ENCODE peak calls at places on chromosome 4, in four cellular contexts. V is WTC11, M is K562, H is HepG2. N is an unnamed sample.

GRCh38 chr4:2931765-2932560 is 31.2 kb downstream of the NOP14 start:
- DNase-seq in M (no peak), V (peak), H (no peak), N (peak)

GRCh38 chr4:27007507-27007906 is 146.9 kb downstream of the STIM2 start:
- DNase-seq in H (no peak), M (no peak), V (no peak), N (no peak)

GRCh38 chr4:150379454-150379853 is 202.5 kb upstream of the MAB21L2 start:
- DNase-seq in M (no peak), H (no peak), V (no peak), N (no peak)

GRCh38 chr4:1871471-1872021 is 353 bp downstream of the NSD2 start:
- DNase-seq in M (no peak), V (peak), H (no peak), N (no peak)

GRCh38 chr4:4488405-4489404 is 53.1 kb downstream of the STX18 start:
- DNase-seq in V (peak), M (peak), H (peak), N (peak)

GRCh38 chr4:25861951-25862410 is 807 bp downstream of the SEL1L3 start:
- DNase-seq in H (no peak), M (peak), V (peak), N (peak)

GRCh38 chr4:168409089-168409801 is 71.0 kb downstream of the DDX60L start:
- DNase-seq in V (no peak), H (no peak), M (no peak), N (no peak)

GRCh38 chr4:70251945-70252277 is 9.5 kb downstream of the CSN3 start:
- DNase-seq in V (no peak), H (no peak), M (no peak), N (no peak)

GRCh38 chr4:165379662-165380061 is 854 bp downstream of the CPE start:
- DNase-seq in M (no peak), V (peak), H (peak), N (peak)

GRCh38 chr4:121656269-121656641 is 40.5 kb downstream of the ANXA5 start:
- DNase-seq in H (peak), V (peak), M (peak), N (no peak)

GRCh38 chr4:56803473-56803872 is 18.0 kb downstream of the SPINK2 start:
- DNase-seq in V (no peak), M (no peak), H (no peak), N (no peak)
- TF ChIP-seq JUN in V (no peak), M (no peak), H (no peak), N (no peak)

GRCh38 chr4:39446842-39447573 is 11.7 kb downstream of the RPL9 start:
- DNase-seq in H (no peak), V (peak), M (no peak), N (peak)

GRCh38 chr4:39450618-39451017 is 8.1 kb downstream of the RPL9 start:
- DNase-seq in H (peak), V (no peak), M (no peak), N (no peak)

GRCh38 chr4:39441593-39441992 is 17.1 kb downstream of the RPL9 start:
- DNase-seq in V (no peak), H (no peak), M (no peak), N (no peak)

GRCh38 chr4:39442910-39443480 is 15.7 kb downstream of the RPL9 start:
- DNase-seq in V (no peak), M (no peak), H (no peak), N (no peak)

DNA sequence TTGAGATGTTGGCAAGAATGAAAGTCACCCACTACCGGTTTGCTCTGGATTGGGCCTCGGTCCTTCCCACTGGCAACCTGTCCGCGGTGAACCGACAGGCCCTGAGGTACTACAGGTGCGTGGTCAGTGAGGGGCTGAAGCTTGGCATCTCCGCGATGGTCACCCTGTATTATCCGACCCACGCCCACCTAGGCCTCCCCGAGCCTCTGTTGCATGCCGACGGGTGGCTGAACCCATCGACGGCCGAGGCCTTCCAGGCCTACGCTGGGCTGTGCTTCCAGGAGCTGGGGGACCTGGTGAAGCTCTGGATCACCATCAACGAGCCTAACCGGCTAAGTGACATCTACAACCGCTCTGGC is 12.3 kb downstream of the RPL9 start:
- DNase-seq in M (no peak), V (no peak), H (no peak), N (no peak)
- TF ChIP-seq SP1 in M (no peak), V (no peak), H (no peak), N (no peak)

DNA sequence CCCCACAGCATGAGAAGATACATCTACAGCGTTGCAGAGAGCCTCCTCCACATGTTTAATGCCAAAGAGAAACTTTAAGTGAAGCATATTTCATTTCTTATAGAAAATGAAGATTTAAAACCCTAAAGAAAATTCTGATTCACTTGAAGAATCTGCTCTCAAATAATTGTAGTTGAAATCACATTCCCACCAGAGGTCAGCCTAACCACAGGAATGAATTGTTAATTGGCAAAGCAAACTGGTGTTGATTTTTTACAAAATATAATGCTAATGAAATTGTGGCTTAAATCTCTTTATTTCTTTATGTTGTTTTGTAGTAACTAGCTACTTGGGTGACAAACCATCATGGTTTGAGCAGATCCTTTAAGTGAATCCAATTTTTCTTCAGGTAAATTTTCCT is 31.1 kb upstream of the WDR17 start:
- DNase-seq in V (no peak), M (peak), H (no peak), N (no peak)
- TF ChIP-seq JUN in V (no peak), M (no peak), H (no peak), N (no peak)

GRCh38 chr4:119302073-119302832 is 19.7 kb downstream of the FABP2 start:
- DNase-seq in V (no peak), M (no peak), H (no peak), N (no peak)
- TF ChIP-seq SP1 in V (no peak), M (no peak), H (no peak), N (no peak)

DNA sequence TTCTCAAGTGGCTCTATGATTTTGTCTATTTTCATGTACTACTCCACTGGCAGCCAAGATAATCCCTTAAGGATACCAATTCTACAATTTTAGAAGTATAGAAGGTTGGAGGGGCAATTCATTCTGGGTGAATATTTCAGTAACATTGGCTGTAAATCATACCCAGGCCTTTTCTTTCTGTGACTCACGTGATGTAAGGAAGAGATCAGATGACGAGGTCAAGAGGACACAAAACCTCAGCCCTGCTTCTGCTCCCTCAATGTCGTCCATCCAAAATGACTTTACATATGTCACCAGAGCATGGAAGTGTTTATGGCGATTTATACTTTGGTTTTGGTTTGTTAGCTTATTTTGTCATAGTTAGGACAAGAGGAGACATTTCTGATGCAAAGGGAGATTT is 70.7 kb upstream of the SLC4A4 start:
- DNase-seq in H (no peak), M (no peak), V (no peak), N (no peak)
- TF ChIP-seq JUN in H (no peak), M (no peak), V (no peak), N (no peak)

DNA sequence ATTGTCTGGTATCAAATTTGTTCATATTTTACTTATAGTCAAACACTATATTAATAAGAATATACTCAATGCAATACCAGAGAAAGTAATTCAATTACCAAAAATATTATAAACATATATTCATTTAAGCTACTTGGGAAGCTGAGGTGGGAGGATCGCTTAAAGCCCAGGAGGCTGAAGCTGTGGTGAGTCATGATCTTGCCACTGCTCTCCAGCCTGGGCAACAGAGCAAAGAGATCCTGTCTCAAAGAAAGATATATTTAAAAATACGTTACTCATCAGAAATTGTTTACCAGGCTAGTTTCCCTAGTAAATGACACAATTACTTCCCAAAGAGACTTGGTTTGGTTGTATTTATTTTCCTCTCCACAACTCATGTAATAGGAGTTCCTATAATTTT is 433.6 kb downstream of the GASK1B start:
- DNase-seq in M (no peak), V (no peak), H (no peak), N (no peak)
- TF ChIP-seq SP1 in M (no peak), V (no peak), H (no peak), N (no peak)

DNA sequence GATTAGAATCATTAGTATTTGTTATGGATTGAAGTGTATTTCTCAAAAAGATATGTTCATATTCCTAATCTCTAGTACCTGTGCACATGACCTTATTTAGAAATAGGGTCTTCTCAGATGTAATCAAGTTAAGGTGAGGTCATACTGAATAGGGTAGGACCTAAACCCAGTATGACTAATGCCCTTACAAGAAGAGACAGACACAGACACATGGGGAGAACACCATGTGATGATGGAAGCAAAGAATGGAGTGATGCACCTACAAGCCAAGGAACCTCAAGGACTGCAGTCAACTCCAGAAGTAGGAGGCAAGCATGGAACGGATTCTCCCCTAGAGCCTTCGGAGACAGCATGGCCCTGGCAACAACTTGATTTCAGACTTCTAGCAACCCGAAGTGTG is 31.4 kb downstream of the OTUD4 start:
- DNase-seq in V (no peak), M (no peak), H (no peak), N (no peak)
- TF ChIP-seq JUN in V (no peak), M (no peak), H (no peak), N (no peak)

GRCh38 chr4:151583188-151583587 is 174.2 kb downstream of the FHIP1A start:
- DNase-seq in H (no peak), M (no peak), V (no peak), N (no peak)
- TF ChIP-seq SP1 in H (no peak), M (no peak), V (no peak), N (no peak)

N was measured in H1.